ENCODE peak calls at places on chromosomes 13 and 19, in seven cellular contexts. D is activated CD8-positive, alpha-beta T cell treated with anti-CD3 and anti-CD28 coated beads for 36 hours; G is H9; T is fibroblast of mammary gland; U is AG09309; J is endothelial cell; H is cardiac muscle cell. W is an unnamed sample.

GRCh38 chr13:41514853-41515395 is 57.6 kb downstream of the RGCC start:
- DNase-seq in D (no peak), T (no peak), J (no peak), G (no peak), U (no peak), H (no peak), W (no peak)

GRCh38 chr19:42512130-42512636 is 16.1 kb downstream of the CEACAM1 start:
- DNase-seq in G (no peak), J (no peak), D (peak), U (no peak), H (no peak), T (no peak), W (no peak)

GRCh38 chr13:65855276-65855675 is 1374.9 kb downstream of the PCDH9 start:
- DNase-seq in G (no peak), J (no peak), U (no peak), T (peak), H (no peak), D (no peak), W (no peak)

GRCh38 chr13:110528911-110529310 is 32.6 kb downstream of the RAB20 start:
- DNase-seq in J (no peak), H (no peak), U (no peak), G (no peak), D (no peak), T (no peak), W (no peak)

GRCh38 chr19:41339936-41340335 is 13.8 kb downstream of the TGFB1 start:
- DNase-seq in U (no peak), T (no peak), H (no peak), D (no peak), J (no peak), G (no peak), W (no peak)

GRCh38 chr19:48933382-48933932 is at the start of gene DHDH:
- DNase-seq in T (peak), J (peak), H (peak), G (peak), D (peak), U (no peak), W (no peak)

GRCh38 chr19:47351545-47351944 is 2.4 kb downstream of the DHX34 start:
- DNase-seq in J (no peak), T (peak), H (peak), G (peak), D (no peak), U (no peak), W (no peak)

GRCh38 chr19:45136507-45137178 is 24.1 kb downstream of the NKPD1 start:
- DNase-seq in U (no peak), H (no peak), J (no peak), T (no peak), D (no peak), G (no peak), W (no peak)

GRCh38 chr19:58311345-58311744 is 6.2 kb downstream of the ERVK3-1 start:
- DNase-seq in H (no peak), U (no peak), J (no peak), G (no peak), T (no peak), D (no peak), W (no peak)

GRCh38 chr19:31316201-31316951 is 32.9 kb downstream of the TSHZ3 start:
- DNase-seq in T (peak), U (peak), D (no peak), J (no peak), G (no peak), H (no peak), W (no peak)

GRCh38 chr13:102799544-102800144 is 725 bp downstream of the BIVM start:
- DNase-seq in H (peak), U (no peak), G (peak), T (peak), J (peak), D (peak), W (no peak)

GRCh38 chr13:50526771-50527567 is 316.5 kb downstream of the DLEU7 start:
- DNase-seq in T (no peak), J (no peak), G (no peak), H (no peak), U (no peak), D (peak), W (no peak)

GRCh38 chr19:33394723-33395560 is 21.4 kb downstream of the CEBPG start:
- DNase-seq in T (no peak), H (no peak), U (no peak), G (no peak), D (no peak), J (no peak), W (no peak)

GRCh38 chr19:58346961-58347929 is 6.0 kb downstream of the A1BG start:
- DNase-seq in H (peak), J (peak), G (peak), U (no peak), T (peak), D (peak), W (no peak)

GRCh38 chr13:36674337-36675212 is 755 bp downstream of the SERTM1 start:
- DNase-seq in T (no peak), U (no peak), G (peak), D (no peak), J (no peak), H (no peak), W (no peak)

GRCh38 chr19:49590971-49591730 is at the start of gene PRR12:
- DNase-seq in U (no peak), H (peak), D (peak), T (peak), G (peak), J (peak), W (no peak)

GRCh38 chr13:50081106-50081898 is 66.1 kb downstream of the KCNRG start:
- DNase-seq in T (no peak), G (peak), H (peak), U (no peak), D (peak), J (peak), W (no peak)

GRCh38 chr13:36680918-36681317 is 7.1 kb downstream of the SERTM1 start:
- DNase-seq in H (no peak), D (no peak), T (peak), G (no peak), J (no peak), U (no peak), W (no peak)

GRCh38 chr19:43674630-43674982 is 4.6 kb upstream of the PLAUR start:
- DNase-seq in G (no peak), U (no peak), H (no peak), D (no peak), T (peak), J (no peak), W (no peak)

GRCh38 chr13:22074403-22074802 is 403.5 kb downstream of the FGF9 start:
- DNase-seq in D (peak), T (no peak), J (no peak), U (no peak), G (no peak), H (no peak), W (no peak)

GRCh38 chr19:43651758-43652545 is 12.3 kb upstream of the CADM4 start:
- DNase-seq in G (peak), D (peak), T (peak), J (peak), U (no peak), H (peak), W (no peak)

GRCh38 chr19:5338661-5339469 is 1.7 kb downstream of the PTPRS start:
- DNase-seq in J (no peak), U (no peak), H (peak), T (no peak), G (peak), D (no peak), W (no peak)

DNA sequence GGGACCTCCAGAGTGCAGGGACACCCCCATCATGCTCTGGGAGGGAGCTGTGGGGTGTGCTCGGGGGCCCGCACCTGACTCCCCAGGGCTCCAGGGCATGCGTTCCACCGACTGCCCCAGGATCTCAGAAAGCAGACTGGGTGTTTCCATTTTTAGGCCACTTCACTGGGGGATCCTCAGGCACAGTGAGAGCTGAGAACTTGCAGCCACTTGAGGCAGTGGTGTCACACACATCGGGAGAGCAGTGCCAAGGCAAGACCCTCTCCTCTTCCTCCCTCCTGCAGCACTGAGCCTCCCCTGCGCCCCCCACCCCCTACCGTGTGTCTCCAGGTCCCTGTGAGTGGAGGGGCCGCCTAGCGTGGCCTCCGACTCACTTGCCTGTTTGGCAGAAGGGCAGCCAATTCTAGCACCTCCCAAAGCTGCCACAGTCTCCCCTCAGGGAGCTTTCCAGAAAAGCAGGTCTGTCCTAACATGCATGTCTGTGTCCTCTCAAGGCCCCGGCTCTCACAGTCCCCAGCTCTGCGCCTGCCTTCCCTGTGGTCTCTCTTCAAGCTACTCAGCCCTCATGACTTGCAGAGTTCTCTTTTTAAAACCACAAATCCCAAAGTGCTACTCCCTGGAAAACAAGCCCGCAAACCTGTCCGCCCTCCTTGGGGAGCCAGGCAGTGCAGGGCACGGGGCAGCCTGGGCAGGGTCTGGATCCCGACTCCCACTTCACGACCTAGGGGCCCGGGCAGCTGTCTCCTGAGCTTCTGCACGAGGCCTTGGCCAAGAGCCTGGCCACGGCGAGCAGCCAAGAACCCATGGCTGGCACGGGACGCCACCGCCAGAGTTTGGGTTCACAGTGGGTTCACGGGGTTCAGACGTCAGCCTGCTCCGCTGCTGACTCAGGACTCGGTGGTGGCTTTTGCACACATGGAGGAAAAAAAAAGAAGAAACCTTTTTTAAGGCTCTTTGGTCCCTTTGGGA is 94.1 kb downstream of the STK24 start:
- DNase-seq in D (peak), H (peak), J (no peak), U (no peak), G (no peak), T (peak), W (no peak)
- TF ChIP-seq CTCF in D (no peak), H (peak), J (no peak), U (peak), G (peak), T (no peak), W (peak)

DNA sequence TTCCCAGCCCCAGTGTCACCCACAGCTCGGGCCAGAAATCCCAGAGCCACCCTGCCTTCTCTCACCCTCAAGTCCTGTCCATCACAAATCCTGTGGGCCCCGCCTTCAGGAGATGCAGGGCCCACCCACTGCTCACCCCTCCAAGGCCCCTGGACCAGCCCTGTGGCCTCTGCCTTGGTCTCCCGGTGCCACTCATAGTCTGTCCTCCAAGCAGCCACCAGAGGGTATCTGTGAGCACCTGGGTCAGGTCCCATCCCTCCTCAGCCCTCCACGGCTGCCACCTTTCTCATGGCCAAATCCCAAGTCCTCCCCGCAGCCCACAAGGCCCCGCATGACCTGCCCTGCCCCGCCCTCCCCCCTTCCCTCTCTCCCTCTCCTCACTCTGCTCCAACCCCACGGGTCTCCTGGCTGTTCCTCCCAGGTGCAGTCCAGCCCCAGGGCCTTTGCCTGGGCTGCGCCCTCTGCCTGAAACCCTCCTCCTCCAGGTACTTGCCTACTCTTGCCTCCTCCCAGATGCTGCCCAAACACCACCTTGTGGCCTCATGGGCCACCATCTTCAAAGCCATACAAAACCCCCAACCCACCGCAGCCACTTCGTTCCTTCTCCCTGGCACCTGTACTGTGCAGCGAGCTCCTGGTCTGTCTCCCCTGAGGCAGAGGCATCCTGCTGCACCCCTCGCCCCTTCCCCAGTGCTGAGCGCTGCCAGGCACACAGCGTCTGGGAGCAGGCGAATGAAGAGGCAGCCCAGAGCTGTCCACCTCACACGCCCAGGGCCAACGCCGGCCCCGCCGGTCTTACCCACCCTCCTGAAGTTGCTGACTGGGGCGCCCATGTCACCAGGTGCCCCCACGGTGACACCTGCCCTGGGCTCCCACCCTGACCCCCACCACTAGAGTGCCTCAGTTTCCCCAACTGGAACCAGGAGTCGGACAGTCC is 13.2 kb upstream of the UQCR11 start:
- DNase-seq in D (peak), T (peak), H (peak), G (peak), U (no peak), J (peak), W (no peak)
- TF ChIP-seq CTCF in D (peak), T (peak), H (peak), G (peak), U (peak), J (no peak), W (peak)

DNA sequence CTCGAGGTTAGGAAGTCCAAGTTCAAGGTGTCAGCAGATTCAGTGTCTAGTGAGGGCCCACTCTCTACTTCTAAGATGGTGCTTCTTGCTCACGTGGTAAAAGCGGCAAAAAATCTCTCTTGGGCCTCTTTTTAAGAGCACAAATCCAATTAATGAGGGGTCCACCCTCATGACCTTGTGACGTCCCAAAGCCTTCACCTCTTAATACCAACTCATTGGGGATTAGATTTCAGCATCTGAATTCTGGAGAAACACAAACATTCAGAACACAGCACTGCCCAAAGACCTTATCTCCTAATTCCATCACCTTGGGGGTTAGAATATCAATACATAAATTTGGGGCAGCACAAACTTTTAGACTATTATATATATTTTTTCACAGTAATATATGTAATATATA is 146.4 kb upstream of the GPC6 start:
- DNase-seq in J (no peak), G (no peak), T (no peak), H (no peak), U (no peak), D (no peak), W (no peak)
- TF ChIP-seq CTCF in J (no peak), G (no peak), T (no peak), H (no peak), U (no peak), D (no peak), W (no peak)

GRCh38 chr19:52590728-52591127 is 20.6 kb downstream of the ZNF701 start:
- DNase-seq in J (no peak), D (peak), G (no peak), T (no peak), U (no peak), H (no peak), W (no peak)
- TF ChIP-seq CTCF in J (no peak), D (no peak), G (peak), T (no peak), U (no peak), H (no peak), W (no peak)

GRCh38 chr13:27283906-27284523 is 13.4 kb downstream of the RASL11A start:
- DNase-seq in G (peak), T (peak), J (no peak), H (no peak), D (peak), U (no peak), W (no peak)
- TF ChIP-seq CTCF in G (peak), T (peak), J (no peak), H (peak), D (no peak), U (peak), W (peak)

GRCh38 chr13:59545007-59545406 is 618.7 kb downstream of the DIAPH3 start:
- DNase-seq in J (no peak), U (no peak), D (no peak), H (no peak), T (no peak), G (no peak), W (no peak)
- TF ChIP-seq CTCF in J (no peak), U (no peak), D (no peak), H (no peak), T (no peak), G (peak), W (no peak)